ENCODE peak calls at places on chromosomes 16 and 17, in six cellular contexts. One of them, this sample, is unnamed.
A peak's percentile ranks its signal among the peaks of the same experiment; 100 is the strongest.

GRCh38 chr16:49492896-49493620 is 119.5 kb downstream of the C16orf78 start:
- DNase-seq in GM23338: peak; percentile 14
- DNase-seq in stomach: no peak
- DNase-seq in sigmoid colon: no peak
- DNase-seq in transverse colon: no peak
- DNase-seq in prostate gland: no peak
- DNase-seq in this sample: peak; percentile 58

GRCh38 chr16:71352963-71353460 is 5.5 kb upstream of the CALB2 start:
- DNase-seq in GM23338: no peak
- DNase-seq in stomach: no peak
- DNase-seq in sigmoid colon: no peak
- DNase-seq in transverse colon: no peak
- DNase-seq in prostate gland: no peak
- DNase-seq in this sample: peak; percentile 8

GRCh38 chr17:35241520-35241919 is 1.4 kb upstream of the SLFN5 start:
- DNase-seq in GM23338: peak; percentile 15
- DNase-seq in stomach: no peak
- DNase-seq in sigmoid colon: no peak
- DNase-seq in transverse colon: no peak
- DNase-seq in prostate gland: no peak
- DNase-seq in this sample: no peak

GRCh38 chr17:16969931-16970906 is 1.7 kb downstream of the TNFRSF13B start:
- DNase-seq in GM23338: no peak
- DNase-seq in stomach: no peak
- DNase-seq in sigmoid colon: peak; percentile 47
- DNase-seq in transverse colon: peak; percentile 46
- DNase-seq in prostate gland: no peak
- DNase-seq in this sample: peak; percentile 53

GRCh38 chr16:89357055-89357454 is 133.3 kb downstream of the ANKRD11 start:
- DNase-seq in GM23338: peak; percentile 65
- DNase-seq in stomach: no peak
- DNase-seq in sigmoid colon: no peak
- DNase-seq in transverse colon: no peak
- DNase-seq in prostate gland: no peak
- DNase-seq in this sample: no peak

GRCh38 chr16:4318171-4318910 is 2.5 kb downstream of the GLIS2 start:
- DNase-seq in GM23338: no peak
- DNase-seq in stomach: no peak
- DNase-seq in sigmoid colon: no peak
- DNase-seq in transverse colon: no peak
- DNase-seq in prostate gland: no peak
- DNase-seq in this sample: no peak

GRCh38 chr17:76868669-76869208 is 535 bp downstream of the MGAT5B start:
- DNase-seq in GM23338: peak; percentile 50
- DNase-seq in stomach: no peak
- DNase-seq in sigmoid colon: no peak
- DNase-seq in transverse colon: no peak
- DNase-seq in prostate gland: no peak
- DNase-seq in this sample: no peak

GRCh38 chr17:80997471-80998387 is 6.1 kb downstream of the CHMP6 start:
- DNase-seq in GM23338: no peak
- DNase-seq in stomach: no peak
- DNase-seq in sigmoid colon: no peak
- DNase-seq in transverse colon: no peak
- DNase-seq in prostate gland: no peak
- DNase-seq in this sample: peak; percentile 59

GRCh38 chr16:4917117-4917516 is 19.8 kb downstream of the PPL start:
- DNase-seq in GM23338: no peak
- DNase-seq in stomach: no peak
- DNase-seq in sigmoid colon: no peak
- DNase-seq in transverse colon: no peak
- DNase-seq in prostate gland: no peak
- DNase-seq in this sample: no peak

GRCh38 chr17:61764846-61765245 is 98.5 kb downstream of the BRIP1 start:
- DNase-seq in GM23338: peak; percentile 17
- DNase-seq in stomach: no peak
- DNase-seq in sigmoid colon: no peak
- DNase-seq in transverse colon: no peak
- DNase-seq in prostate gland: no peak
- DNase-seq in this sample: no peak

GRCh38 chr17:82835766-82836512 is 3.9 kb downstream of the ZNF750 start:
- DNase-seq in GM23338: peak; percentile 39
- DNase-seq in stomach: no peak
- DNase-seq in sigmoid colon: peak; percentile 49
- DNase-seq in transverse colon: no peak
- DNase-seq in prostate gland: peak; percentile 92
- DNase-seq in this sample: no peak

GRCh38 chr17:79829004-79829403 is 10.2 kb downstream of the CBX4 start:
- DNase-seq in GM23338: no peak
- DNase-seq in stomach: no peak
- DNase-seq in sigmoid colon: no peak
- DNase-seq in transverse colon: no peak
- DNase-seq in prostate gland: no peak
- DNase-seq in this sample: no peak

GRCh38 chr16:72172105-72173034 is at the start of gene PMFBP1:
- DNase-seq in GM23338: peak; percentile 36
- DNase-seq in stomach: no peak
- DNase-seq in sigmoid colon: peak; percentile 66
- DNase-seq in transverse colon: peak; percentile 18
- DNase-seq in prostate gland: no peak
- DNase-seq in this sample: no peak

GRCh38 chr17:71995570-71995969 is 125.2 kb upstream of the SOX9 start:
- DNase-seq in GM23338: no peak
- DNase-seq in stomach: no peak
- DNase-seq in sigmoid colon: no peak
- DNase-seq in transverse colon: no peak
- DNase-seq in prostate gland: no peak
- DNase-seq in this sample: no peak

GRCh38 chr17:17313350-17313991 is 10.3 kb downstream of the NT5M start:
- DNase-seq in GM23338: peak; percentile 89
- DNase-seq in stomach: peak; percentile 70
- DNase-seq in sigmoid colon: peak; percentile 55
- DNase-seq in transverse colon: peak; percentile 70
- DNase-seq in prostate gland: peak; percentile 60
- DNase-seq in this sample: no peak

GRCh38 chr16:1534021-1535020 is 855 bp downstream of the TMEM204 start:
- DNase-seq in GM23338: no peak
- DNase-seq in stomach: no peak
- DNase-seq in sigmoid colon: no peak
- DNase-seq in transverse colon: no peak
- DNase-seq in prostate gland: no peak
- DNase-seq in this sample: no peak

GRCh38 chr16:12320298-12320706 is 343.8 kb downstream of the SNX29 start:
- DNase-seq in GM23338: no peak
- DNase-seq in stomach: no peak
- DNase-seq in sigmoid colon: no peak
- DNase-seq in transverse colon: no peak
- DNase-seq in prostate gland: no peak
- DNase-seq in this sample: no peak

GRCh38 chr16:88390760-88391496 is 8.2 kb downstream of the ZNF469 start:
- DNase-seq in GM23338: no peak
- DNase-seq in stomach: no peak
- DNase-seq in sigmoid colon: no peak
- DNase-seq in transverse colon: peak; percentile 19
- DNase-seq in prostate gland: no peak
- DNase-seq in this sample: no peak

GRCh38 chr16:27721548-27722265 is 171.8 kb downstream of the KATNIP start:
- DNase-seq in GM23338: no peak
- DNase-seq in stomach: peak; percentile 34
- DNase-seq in sigmoid colon: peak; percentile 89
- DNase-seq in transverse colon: peak; percentile 37
- DNase-seq in prostate gland: no peak
- DNase-seq in this sample: peak; percentile 88

GRCh38 chr16:77660311-77660710 is 62.0 kb upstream of the NUDT7 start:
- DNase-seq in GM23338: peak; percentile 74
- DNase-seq in stomach: no peak
- DNase-seq in sigmoid colon: no peak
- DNase-seq in transverse colon: no peak
- DNase-seq in prostate gland: no peak
- DNase-seq in this sample: no peak

GRCh38 chr17:41635121-41636097 is 11.0 kb upstream of the KRT17 start:
- DNase-seq in GM23338: no peak
- DNase-seq in stomach: peak; percentile 75
- DNase-seq in sigmoid colon: no peak
- DNase-seq in transverse colon: no peak
- DNase-seq in prostate gland: peak; percentile 51
- DNase-seq in this sample: no peak

GRCh38 chr17:27378482-27379200 is 77.6 kb upstream of the KSR1 start:
- DNase-seq in GM23338: no peak
- DNase-seq in stomach: no peak
- DNase-seq in sigmoid colon: peak; percentile 70
- DNase-seq in transverse colon: no peak
- DNase-seq in prostate gland: peak; percentile 14
- DNase-seq in this sample: no peak

GRCh38 chr17:27380551-27380950 is 75.7 kb upstream of the KSR1 start:
- DNase-seq in GM23338: no peak
- DNase-seq in stomach: no peak
- DNase-seq in sigmoid colon: no peak
- DNase-seq in transverse colon: no peak
- DNase-seq in prostate gland: no peak
- DNase-seq in this sample: no peak

GRCh38 chr17:27381007-27381501 is 75.2 kb upstream of the KSR1 start:
- DNase-seq in GM23338: peak; percentile 95
- DNase-seq in stomach: peak; percentile 63
- DNase-seq in sigmoid colon: peak; percentile 68
- DNase-seq in transverse colon: peak; percentile 72
- DNase-seq in prostate gland: peak; percentile 12
- DNase-seq in this sample: peak; percentile 78

GRCh38 chr17:27379863-27380533 is 76.2 kb upstream of the KSR1 start:
- DNase-seq in GM23338: peak; percentile 18
- DNase-seq in stomach: peak; percentile 72
- DNase-seq in sigmoid colon: peak; percentile 85
- DNase-seq in transverse colon: peak; percentile 44
- DNase-seq in prostate gland: peak; percentile 60
- DNase-seq in this sample: no peak

DNA sequence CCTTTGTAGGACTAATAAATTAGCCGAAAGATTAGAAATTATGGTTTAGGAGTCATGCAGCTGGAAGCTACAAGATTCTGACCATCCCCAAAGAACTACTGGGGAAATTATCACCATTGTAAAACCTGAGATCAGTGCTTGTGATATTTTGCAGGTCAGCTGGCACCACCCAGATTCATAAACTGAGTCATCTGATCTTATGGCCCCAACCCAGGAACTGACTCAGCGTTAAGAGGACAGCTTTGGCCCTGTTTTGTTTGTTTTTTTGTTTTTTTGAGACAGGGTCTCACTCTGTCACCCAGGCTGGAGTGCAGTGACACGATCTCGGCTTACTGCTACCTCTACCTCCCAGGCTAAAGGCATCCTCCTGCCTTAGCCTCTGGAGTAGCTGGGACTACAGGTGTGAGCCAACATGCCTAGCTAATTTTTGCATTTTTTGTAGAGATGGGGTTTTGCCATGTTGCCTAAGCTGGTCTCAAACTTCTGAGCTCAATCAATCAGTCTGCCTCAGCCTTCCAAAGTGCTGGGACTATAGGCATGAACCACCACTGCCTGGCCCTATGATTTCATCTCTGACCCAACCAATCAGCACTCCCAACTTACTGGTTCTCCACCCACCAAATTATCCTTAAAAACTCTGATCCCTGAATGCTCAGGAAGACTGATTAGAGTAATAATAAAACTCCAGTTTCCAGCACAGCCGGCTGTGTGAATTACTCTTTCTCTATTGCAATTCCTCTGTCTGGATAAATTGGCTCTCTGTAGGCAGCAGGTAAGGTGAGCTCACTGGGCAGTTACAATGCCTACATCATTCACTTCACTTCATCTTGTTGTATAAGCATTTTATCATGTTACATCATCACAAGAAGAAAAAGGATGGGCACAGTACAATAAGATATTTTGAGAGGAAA is 79.4 kb upstream of the KSR1 start:
- DNase-seq in GM23338: no peak
- DNase-seq in stomach: no peak
- DNase-seq in sigmoid colon: peak; percentile 17
- DNase-seq in transverse colon: no peak
- DNase-seq in prostate gland: no peak
- DNase-seq in this sample: peak; percentile 8
- H3K27ac ChIP-seq in GM23338: no peak overlapping the region
- H3K27ac ChIP-seq in stomach: no peak overlapping the region
- H3K27ac ChIP-seq in sigmoid colon: peak overlapping the region; percentile 75
- H3K27ac ChIP-seq in transverse colon: peak overlapping the region; percentile 30
- H3K27ac ChIP-seq in prostate gland: peak overlapping the region; percentile 20
- H3K27ac ChIP-seq in this sample: no peak overlapping the region

DNA sequence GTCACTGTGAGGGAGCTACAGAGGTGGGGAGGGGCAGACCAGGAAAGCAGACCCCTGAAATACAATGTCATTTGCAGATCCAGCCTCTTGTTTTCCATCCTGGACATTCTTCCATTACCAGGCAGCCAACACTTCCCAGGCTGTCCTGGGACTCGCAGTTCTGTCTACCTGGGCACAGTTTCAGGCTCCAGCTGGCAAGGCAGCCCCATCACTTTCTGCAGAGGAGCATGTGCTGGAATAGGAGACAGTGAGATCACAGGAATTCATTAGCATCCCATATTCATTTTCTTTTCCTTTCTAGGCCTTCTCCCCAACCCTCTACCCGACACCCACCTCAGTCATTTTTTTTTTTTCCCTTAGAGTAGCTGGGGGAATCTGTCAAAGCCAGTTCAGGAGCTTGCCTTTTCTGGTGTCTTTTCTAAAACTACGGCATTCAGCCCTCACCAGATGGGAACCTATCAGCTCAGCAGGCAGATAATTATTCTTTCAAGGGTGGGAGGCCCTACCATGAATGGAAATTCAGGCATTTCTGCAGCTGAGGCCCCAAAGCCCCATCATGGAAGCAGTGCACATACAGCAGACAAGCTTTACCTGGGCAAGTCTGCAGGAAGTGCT is 42.4 kb upstream of the FBXO47 start:
- DNase-seq in GM23338: no peak
- DNase-seq in stomach: no peak
- DNase-seq in sigmoid colon: no peak
- DNase-seq in transverse colon: no peak
- DNase-seq in prostate gland: no peak
- DNase-seq in this sample: no peak
- TF ChIP-seq POLR2AphosphoS5 in GM23338: no peak
- TF ChIP-seq POLR2AphosphoS5 in stomach: no peak
- TF ChIP-seq POLR2AphosphoS5 in sigmoid colon: no peak
- TF ChIP-seq POLR2AphosphoS5 in transverse colon: no peak
- TF ChIP-seq POLR2AphosphoS5 in prostate gland: no peak
- TF ChIP-seq POLR2AphosphoS5 in this sample: no peak

DNA sequence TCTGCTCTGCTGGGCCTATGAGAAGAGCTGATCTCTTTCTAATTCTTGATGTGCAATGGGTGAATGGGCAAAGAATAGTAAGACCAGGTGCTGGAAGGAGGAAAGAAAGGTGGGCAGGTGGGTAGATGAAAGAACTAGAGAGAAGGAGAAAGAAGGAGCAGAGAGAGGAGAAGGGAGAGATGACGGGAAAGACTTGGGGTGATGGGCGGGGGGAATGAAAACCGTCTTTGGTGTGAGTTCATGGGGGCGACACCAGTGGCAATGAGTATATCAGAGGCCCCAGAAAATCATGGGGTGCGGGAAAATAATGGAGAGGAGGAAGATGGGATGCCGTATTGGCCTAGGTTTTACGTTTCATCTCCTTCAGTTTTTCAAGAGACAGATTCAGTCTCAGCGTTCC is 128.8 kb upstream of the PLCG2 start:
- DNase-seq in GM23338: no peak
- DNase-seq in stomach: no peak
- DNase-seq in sigmoid colon: no peak
- DNase-seq in transverse colon: no peak
- DNase-seq in prostate gland: no peak
- DNase-seq in this sample: no peak
- H3K27ac ChIP-seq in GM23338: peak overlapping the region; percentile 79
- H3K27ac ChIP-seq in stomach: peak overlapping the region; percentile 88
- H3K27ac ChIP-seq in sigmoid colon: peak overlapping the region; percentile 87
- H3K27ac ChIP-seq in transverse colon: peak overlapping the region; percentile 74
- H3K27ac ChIP-seq in prostate gland: no peak overlapping the region
- H3K27ac ChIP-seq in this sample: no peak overlapping the region

GRCh38 chr17:8963017-8963416 is 2.5 kb downstream of the PIK3R5 start:
- DNase-seq in GM23338: no peak
- DNase-seq in stomach: no peak
- DNase-seq in sigmoid colon: no peak
- DNase-seq in transverse colon: no peak
- DNase-seq in prostate gland: no peak
- DNase-seq in this sample: no peak
- TF ChIP-seq POLR2AphosphoS5 in GM23338: no peak
- TF ChIP-seq POLR2AphosphoS5 in stomach: no peak
- TF ChIP-seq POLR2AphosphoS5 in sigmoid colon: no peak
- TF ChIP-seq POLR2AphosphoS5 in transverse colon: no peak
- TF ChIP-seq POLR2AphosphoS5 in prostate gland: no peak
- TF ChIP-seq POLR2AphosphoS5 in this sample: no peak

This sample was measured in suprapubic skin.